ENCODE peak calls at places on chromosome 17, in seven cellular contexts. U is iris pigment epithelial cell; L is uterus; Q is skeletal muscle cell; B is heart right ventricle; X is NCI-H1105; H is stimulated activated CD4-positive, alpha-beta T cell treated with anti-CD3 and anti-CD28 coated beads, Interleukin-1b, Interleukin-23, amount 100 ng/mL, for 1 hour. P is an unnamed sample.

GRCh38 chr17:30344283-30345088 is 10.6 kb upstream of the TMIGD1 start:
- DNase-seq in U (peak; percentile 83), L (no peak), Q (peak; percentile 81), B (peak; percentile 56), X (no peak), H (no peak), P (peak; percentile 84)

GRCh38 chr17:50533720-50534148 is 1.2 kb downstream of the EPN3 start:
- DNase-seq in U (peak; percentile 28), L (peak; percentile 75), Q (no peak), B (peak; percentile 61), X (no peak), H (no peak), P (peak; percentile 63)

GRCh38 chr17:76234354-76234679 is 6.0 kb downstream of the RNF157 start:
- DNase-seq in U (peak; percentile 32), L (no peak), Q (no peak), B (no peak), X (no peak), H (no peak), P (no peak)

GRCh38 chr17:66474258-66474657 is 171.8 kb downstream of the PRKCA start:
- DNase-seq in U (no peak), L (no peak), Q (no peak), B (no peak), X (no peak), H (no peak), P (no peak)

GRCh38 chr17:15955793-15956541 is 11.0 kb downstream of the ADORA2B start:
- DNase-seq in U (no peak), L (no peak), Q (no peak), B (no peak), X (no peak), H (no peak), P (no peak)

GRCh38 chr17:57577751-57578607 is 167.1 kb downstream of the CCDC182 start:
- DNase-seq in U (peak; percentile 89), L (peak; percentile 72), Q (peak; percentile 55), B (no peak), X (peak; percentile 41), H (no peak), P (peak; percentile 59)

GRCh38 chr17:80605326-80606066 is 60.9 kb downstream of the RPTOR start:
- DNase-seq in U (peak; percentile 8), L (no peak), Q (no peak), B (no peak), X (no peak), H (peak; percentile 2), P (no peak)

GRCh38 chr17:57939797-57940196 is 15.4 kb downstream of the CUEDC1 start:
- DNase-seq in U (no peak), L (no peak), Q (no peak), B (no peak), X (peak; percentile 43), H (no peak), P (peak; percentile 94)

GRCh38 chr17:71247455-71248015 is 873.3 kb upstream of the SOX9 start:
- DNase-seq in U (no peak), L (no peak), Q (no peak), B (no peak), X (no peak), H (no peak), P (no peak)

P was measured in NCI-H510A.